ENCODE peak calls at places on chromosomes 11 and 22, in five cellular contexts. Y is stomach, F is astrocyte of the hippocampus, P is NCI-H2171, G is DMS 273 treated with DMSO at 0.1 percent for 48 hours. X is an unnamed sample.

GRCh38 chr11:28581286-28582242 is 473.4 kb downstream of the METTL15 start:
- DNase-seq in Y (no peak), F (peak), P (no peak), G (no peak), X (no peak)

GRCh38 chr22:50140615-50141014 is 29.9 kb upstream of the PANX2 start:
- DNase-seq in Y (no peak), F (no peak), P (no peak), G (no peak), X (no peak)

GRCh38 chr11:99325807-99326206 is 305.1 kb downstream of the CNTN5 start:
- DNase-seq in Y (no peak), F (peak), P (no peak), G (no peak), X (no peak)

GRCh38 chr11:84089072-84090057 is 803.2 kb upstream of the CCDC90B start:
- DNase-seq in Y (no peak), F (peak), P (no peak), G (no peak), X (peak)

GRCh38 chr11:88016392-88017020 is 158.7 kb downstream of the RAB38 start:
- DNase-seq in Y (peak), F (peak), P (peak), G (peak), X (peak)

GRCh38 chr11:115927823-115928329 is 423.7 kb upstream of the CADM1 start:
- DNase-seq in Y (no peak), F (no peak), P (no peak), G (no peak), X (no peak)

GRCh38 chr11:124758355-124759267 is 3.5 kb downstream of the ESAM start:
- DNase-seq in Y (peak), F (peak), P (no peak), G (no peak), X (peak)

GRCh38 chr22:25847451-25847850 is 105.5 kb downstream of the MYO18B start:
- DNase-seq in Y (no peak), F (no peak), P (no peak), G (no peak), X (no peak)

X was measured in mucosa of gallbladder.